ENCODE peak calls at places on chromosomes 4 and X, in five cellular contexts. One of them, this sample, is unnamed.

GRCh38 chr4:52840531-52841350 is 21.4 kb upstream of the RASL11B start:
- DNase-seq in endodermal cell: peak
- DNase-seq in GM06990: no peak
- DNase-seq in right lobe of liver: no peak
- DNase-seq in cardiac fibroblast: no peak
- DNase-seq in this sample: no peak

GRCh38 chrX:49627030-49627777 is 28.4 kb downstream of the GAGE1 start:
- DNase-seq in cardiac fibroblast: peak
- DNase-seq in right lobe of liver: no peak
- DNase-seq in GM06990: peak
- DNase-seq in endodermal cell: peak
- DNase-seq in this sample: no peak

GRCh38 chr4:72886602-72887001 is 182.9 kb downstream of the COX18 start:
- DNase-seq in GM06990: no peak
- DNase-seq in right lobe of liver: no peak
- DNase-seq in cardiac fibroblast: peak
- DNase-seq in endodermal cell: no peak
- DNase-seq in this sample: peak

GRCh38 chrX:47595701-47596655 is 13.7 kb downstream of the TIMP1 start:
- DNase-seq in endodermal cell: no peak
- DNase-seq in cardiac fibroblast: peak
- DNase-seq in GM06990: no peak
- DNase-seq in right lobe of liver: no peak
- DNase-seq in this sample: peak

GRCh38 chr4:123397276-123398150 is 918 bp downstream of the SPRY1 start:
- DNase-seq in cardiac fibroblast: peak
- DNase-seq in right lobe of liver: peak
- DNase-seq in endodermal cell: peak
- DNase-seq in GM06990: peak
- DNase-seq in this sample: peak

GRCh38 chr4:105440890-105441289 is 33.0 kb downstream of the PPA2 start:
- DNase-seq in right lobe of liver: no peak
- DNase-seq in GM06990: no peak
- DNase-seq in endodermal cell: no peak
- DNase-seq in cardiac fibroblast: peak
- DNase-seq in this sample: no peak

GRCh38 chr4:155559915-155560314 is 106.7 kb upstream of the GUCY1A1 start:
- DNase-seq in cardiac fibroblast: no peak
- DNase-seq in GM06990: no peak
- DNase-seq in endodermal cell: no peak
- DNase-seq in right lobe of liver: no peak
- DNase-seq in this sample: no peak

GRCh38 chr4:183960021-183960420 is 54.9 kb downstream of the STOX2 start:
- DNase-seq in cardiac fibroblast: peak
- DNase-seq in right lobe of liver: no peak
- DNase-seq in GM06990: no peak
- DNase-seq in endodermal cell: peak
- DNase-seq in this sample: peak

GRCh38 chr4:185424905-185425599 is 712 bp downstream of the UFSP2 start:
- DNase-seq in right lobe of liver: no peak
- DNase-seq in cardiac fibroblast: no peak
- DNase-seq in endodermal cell: peak
- DNase-seq in GM06990: peak
- DNase-seq in this sample: peak

GRCh38 chr4:56976878-56977320 is 507 bp downstream of the NOA1 start:
- DNase-seq in GM06990: no peak
- DNase-seq in right lobe of liver: peak
- DNase-seq in cardiac fibroblast: no peak
- DNase-seq in endodermal cell: peak
- DNase-seq in this sample: peak

GRCh38 chr4:98746530-98746929 is 88.1 kb upstream of the TSPAN5 start:
- DNase-seq in right lobe of liver: no peak
- DNase-seq in endodermal cell: no peak
- DNase-seq in GM06990: no peak
- DNase-seq in cardiac fibroblast: peak
- DNase-seq in this sample: peak

GRCh38 chrX:150774798-150775568 is 81.8 kb downstream of the MTMR1 start:
- DNase-seq in cardiac fibroblast: no peak
- DNase-seq in GM06990: no peak
- DNase-seq in right lobe of liver: no peak
- DNase-seq in endodermal cell: no peak
- DNase-seq in this sample: no peak

GRCh38 chr4:149897784-149898183 is 82.1 kb upstream of the IQCM start:
- DNase-seq in GM06990: no peak
- DNase-seq in endodermal cell: no peak
- DNase-seq in right lobe of liver: no peak
- DNase-seq in cardiac fibroblast: peak
- DNase-seq in this sample: peak

GRCh38 chr4:147942729-147943128 is 210.8 kb downstream of the ARHGAP10 start:
- DNase-seq in cardiac fibroblast: peak
- DNase-seq in right lobe of liver: no peak
- DNase-seq in endodermal cell: no peak
- DNase-seq in GM06990: no peak
- DNase-seq in this sample: no peak

GRCh38 chrX:2627272-2627867 is 63.7 kb upstream of the CD99 start:
- DNase-seq in right lobe of liver: no peak
- DNase-seq in endodermal cell: peak
- DNase-seq in cardiac fibroblast: peak
- DNase-seq in GM06990: peak
- DNase-seq in this sample: peak

GRCh38 chrX:123202523-123202922 is 18.4 kb downstream of the GRIA3 start:
- DNase-seq in cardiac fibroblast: no peak
- DNase-seq in GM06990: no peak
- DNase-seq in right lobe of liver: no peak
- DNase-seq in endodermal cell: no peak
- DNase-seq in this sample: no peak

GRCh38 chr4:38560763-38561558 is 103.0 kb upstream of the KLF3 start:
- DNase-seq in endodermal cell: no peak
- DNase-seq in GM06990: peak
- DNase-seq in cardiac fibroblast: no peak
- DNase-seq in right lobe of liver: no peak
- DNase-seq in this sample: peak

GRCh38 chr4:94665500-94666398 is 92.0 kb upstream of the BMPR1B start:
- DNase-seq in right lobe of liver: no peak
- DNase-seq in endodermal cell: no peak
- DNase-seq in GM06990: no peak
- DNase-seq in cardiac fibroblast: no peak
- DNase-seq in this sample: no peak

GRCh38 chr4:76377922-76378321 is 43.0 kb downstream of the CCDC158 start:
- DNase-seq in GM06990: no peak
- DNase-seq in endodermal cell: peak
- DNase-seq in cardiac fibroblast: peak
- DNase-seq in right lobe of liver: no peak
- DNase-seq in this sample: peak

GRCh38 chr4:71333960-71334951 is 4.6 kb upstream of the SLC4A4 start:
- DNase-seq in right lobe of liver: no peak
- DNase-seq in cardiac fibroblast: peak
- DNase-seq in GM06990: no peak
- DNase-seq in endodermal cell: no peak
- DNase-seq in this sample: peak

GRCh38 chrX:119685225-119686066 is 7.5 kb downstream of the SEPTIN6 start:
- DNase-seq in endodermal cell: no peak
- DNase-seq in cardiac fibroblast: peak
- DNase-seq in GM06990: peak
- DNase-seq in right lobe of liver: no peak
- DNase-seq in this sample: no peak

GRCh38 chr4:172708184-172708583 is 460.4 kb upstream of the GALNT7 start:
- DNase-seq in cardiac fibroblast: no peak
- DNase-seq in right lobe of liver: no peak
- DNase-seq in GM06990: no peak
- DNase-seq in endodermal cell: no peak
- DNase-seq in this sample: no peak

GRCh38 chr4:10098770-10099139 is 17.8 kb downstream of the WDR1 start:
- DNase-seq in endodermal cell: no peak
- DNase-seq in GM06990: no peak
- DNase-seq in cardiac fibroblast: peak
- DNase-seq in right lobe of liver: no peak
- DNase-seq in this sample: peak

GRCh38 chrX:71859637-71860036 is 51.0 kb upstream of the NHSL2 start:
- DNase-seq in endodermal cell: peak
- DNase-seq in right lobe of liver: no peak
- DNase-seq in cardiac fibroblast: peak
- DNase-seq in GM06990: no peak
- DNase-seq in this sample: peak

GRCh38 chr4:186936496-186937375 is 213.1 kb upstream of the FAT1 start:
- DNase-seq in cardiac fibroblast: peak
- DNase-seq in endodermal cell: no peak
- DNase-seq in GM06990: no peak
- DNase-seq in right lobe of liver: no peak
- DNase-seq in this sample: peak
- TF ChIP-seq CTCF in cardiac fibroblast: peak
- TF ChIP-seq CTCF in endodermal cell: no peak
- TF ChIP-seq CTCF in GM06990: no peak
- TF ChIP-seq CTCF in right lobe of liver: peak
- TF ChIP-seq CTCF in this sample: no peak

GRCh38 chrX:99857455-99857854 is 552.6 kb downstream of the PCDH19 start:
- DNase-seq in endodermal cell: no peak
- DNase-seq in GM06990: no peak
- DNase-seq in right lobe of liver: no peak
- DNase-seq in cardiac fibroblast: no peak
- DNase-seq in this sample: peak
- TF ChIP-seq CTCF in endodermal cell: peak
- TF ChIP-seq CTCF in GM06990: peak
- TF ChIP-seq CTCF in right lobe of liver: peak
- TF ChIP-seq CTCF in cardiac fibroblast: no peak
- TF ChIP-seq CTCF in this sample: peak

GRCh38 chr4:117700111-117700892 is 334.0 kb upstream of the NDST3 start:
- DNase-seq in GM06990: no peak
- DNase-seq in cardiac fibroblast: no peak
- DNase-seq in endodermal cell: peak
- DNase-seq in right lobe of liver: no peak
- DNase-seq in this sample: peak
- TF ChIP-seq CTCF in GM06990: peak
- TF ChIP-seq CTCF in cardiac fibroblast: no peak
- TF ChIP-seq CTCF in endodermal cell: peak
- TF ChIP-seq CTCF in right lobe of liver: no peak
- TF ChIP-seq CTCF in this sample: peak

DNA sequence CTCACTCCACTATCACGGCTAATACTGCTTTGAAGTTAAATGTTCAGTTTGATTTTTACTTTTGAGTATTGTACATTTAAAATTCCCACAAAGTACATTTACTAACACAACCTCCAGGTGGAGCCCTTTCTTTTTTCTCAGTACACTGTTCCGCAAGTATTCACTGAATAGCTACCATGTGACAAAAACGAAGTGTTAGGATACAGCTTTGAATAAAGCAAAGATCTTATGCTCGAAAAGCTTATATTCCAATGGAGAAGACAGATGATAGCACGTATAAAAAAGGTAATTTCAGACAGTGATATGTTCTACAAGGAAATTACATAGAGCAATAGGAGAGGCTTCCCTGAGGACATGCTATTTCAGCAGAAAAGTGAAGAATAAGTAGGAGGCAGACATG is 60.7 kb upstream of the ABCG2 start:
- DNase-seq in cardiac fibroblast: peak
- DNase-seq in endodermal cell: no peak
- DNase-seq in GM06990: peak
- DNase-seq in right lobe of liver: no peak
- DNase-seq in this sample: peak
- TF ChIP-seq CTCF in cardiac fibroblast: peak
- TF ChIP-seq CTCF in endodermal cell: peak
- TF ChIP-seq CTCF in GM06990: peak
- TF ChIP-seq CTCF in right lobe of liver: peak
- TF ChIP-seq CTCF in this sample: peak

GRCh38 chr4:69650872-69651271 is 2.2 kb downstream of the UGT2A1 start:
- DNase-seq in GM06990: no peak
- DNase-seq in cardiac fibroblast: no peak
- DNase-seq in endodermal cell: no peak
- DNase-seq in right lobe of liver: no peak
- DNase-seq in this sample: no peak
- TF ChIP-seq CTCF in GM06990: no peak
- TF ChIP-seq CTCF in cardiac fibroblast: no peak
- TF ChIP-seq CTCF in endodermal cell: no peak
- TF ChIP-seq CTCF in right lobe of liver: no peak
- TF ChIP-seq CTCF in this sample: no peak

GRCh38 chr4:74481891-74482609 is 37.1 kb downstream of the AREG start:
- DNase-seq in right lobe of liver: no peak
- DNase-seq in cardiac fibroblast: no peak
- DNase-seq in GM06990: no peak
- DNase-seq in endodermal cell: no peak
- DNase-seq in this sample: no peak
- TF ChIP-seq CTCF in right lobe of liver: no peak
- TF ChIP-seq CTCF in cardiac fibroblast: no peak
- TF ChIP-seq CTCF in GM06990: no peak
- TF ChIP-seq CTCF in endodermal cell: no peak
- TF ChIP-seq CTCF in this sample: no peak

GRCh38 chrX:120999413-120999812 is 13.9 kb upstream of the CT47A1 start:
- DNase-seq in right lobe of liver: no peak
- DNase-seq in GM06990: no peak
- DNase-seq in endodermal cell: no peak
- DNase-seq in cardiac fibroblast: no peak
- DNase-seq in this sample: no peak

DNA sequence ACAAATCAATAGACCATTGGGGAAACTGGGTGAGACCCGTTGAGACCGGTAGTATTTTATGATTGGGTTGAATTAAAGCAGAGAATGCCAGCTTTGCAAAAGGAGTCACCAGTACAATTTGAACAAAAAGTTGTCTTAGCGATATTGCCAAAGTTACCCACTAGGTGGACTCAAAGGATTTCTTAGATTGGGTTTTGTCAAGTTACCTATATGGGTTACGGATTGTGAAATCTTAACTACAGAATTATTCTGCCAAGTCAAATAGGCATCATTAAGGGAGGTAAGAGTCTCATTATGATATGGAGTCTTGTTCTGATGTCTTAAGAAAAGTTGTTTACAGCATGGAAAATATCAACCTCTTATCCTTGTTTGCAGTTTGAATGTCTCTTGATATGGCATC is 15.0 kb upstream of the CT47A1 start:
- DNase-seq in cardiac fibroblast: peak
- DNase-seq in endodermal cell: no peak
- DNase-seq in GM06990: no peak
- DNase-seq in right lobe of liver: no peak
- DNase-seq in this sample: peak
- TF ChIP-seq CTCF in cardiac fibroblast: peak
- TF ChIP-seq CTCF in endodermal cell: peak
- TF ChIP-seq CTCF in GM06990: peak
- TF ChIP-seq CTCF in right lobe of liver: peak
- TF ChIP-seq CTCF in this sample: peak

GRCh38 chr4:82679531-82679930 is 117.7 kb upstream of the TMEM150C start:
- DNase-seq in right lobe of liver: no peak
- DNase-seq in GM06990: no peak
- DNase-seq in endodermal cell: no peak
- DNase-seq in cardiac fibroblast: no peak
- DNase-seq in this sample: no peak
- TF ChIP-seq CTCF in right lobe of liver: no peak
- TF ChIP-seq CTCF in GM06990: no peak
- TF ChIP-seq CTCF in endodermal cell: peak
- TF ChIP-seq CTCF in cardiac fibroblast: no peak
- TF ChIP-seq CTCF in this sample: no peak